ENCODE peak calls at places on chromosomes 7 and 10, in nine cellular contexts. Q, O, K, P, L, F, J, Y and D are unnamed samples.

GRCh38 chr7:46450871-46451270 is 529.8 kb upstream of the IGFBP3 start:
- DNase-seq in K (no peak), O (no peak), J (peak), Q (peak), F (no peak), L (peak), Y (no peak), P (no peak), D (no peak)

GRCh38 chr10:72730462-72730861 is 38.5 kb downstream of the MCU start:
- DNase-seq in K (no peak), Q (peak), L (peak), F (no peak), J (peak), Y (no peak), P (no peak), O (no peak), D (no peak)

GRCh38 chr10:88178758-88179157 is 315.3 kb downstream of the PTEN start:
- DNase-seq in Y (no peak), Q (no peak), O (no peak), P (no peak), J (no peak), L (no peak), F (no peak), K (no peak), D (no peak)

GRCh38 chr7:32583791-32584190 is 88.5 kb downstream of the AVL9 start:
- DNase-seq in O (no peak), Y (peak), P (no peak), F (no peak), L (peak), Q (peak), K (no peak), J (no peak), D (no peak)

GRCh38 chr7:158536871-158537865 is 50.5 kb downstream of the PTPRN2 start:
- DNase-seq in Y (no peak), F (no peak), J (no peak), Q (no peak), L (no peak), O (no peak), K (no peak), P (no peak), D (no peak)

GRCh38 chr7:142770720-142771352 is at the start of gene PRSS2:
- DNase-seq in Y (no peak), J (no peak), Q (no peak), P (no peak), F (no peak), O (no peak), K (no peak), L (no peak), D (no peak)

GRCh38 chr7:50556247-50556976 is 8.8 kb downstream of the DDC start:
- DNase-seq in Y (no peak), L (no peak), P (peak), J (peak), F (peak), Q (no peak), O (no peak), K (peak), D (no peak)

GRCh38 chr7:66380285-66380888 is 175.3 kb downstream of the TPST1 start:
- DNase-seq in F (peak), J (peak), Y (peak), O (no peak), K (no peak), Q (no peak), P (no peak), L (peak), D (no peak)

GRCh38 chr7:479115-479947 is 40.3 kb downstream of the PDGFA start:
- DNase-seq in O (no peak), P (peak), L (no peak), Y (no peak), J (no peak), K (no peak), F (no peak), Q (no peak), D (no peak)

GRCh38 chr7:80644054-80644453 is 5.6 kb downstream of the CD36 start:
- DNase-seq in K (no peak), Y (no peak), F (peak), Q (no peak), J (no peak), O (no peak), P (no peak), L (no peak), D (no peak)

GRCh38 chr7:12893292-12893691 is 205.9 kb downstream of the ARL4A start:
- DNase-seq in Q (no peak), K (no peak), J (peak), Y (no peak), F (peak), P (no peak), O (no peak), L (no peak), D (no peak)

GRCh38 chr7:12890586-12890985 is 203.2 kb downstream of the ARL4A start:
- DNase-seq in L (no peak), J (no peak), P (no peak), Q (no peak), K (no peak), F (no peak), Y (no peak), O (no peak), D (no peak)

GRCh38 chr7:12884856-12885440 is 197.5 kb downstream of the ARL4A start:
- DNase-seq in Q (peak), O (no peak), J (peak), L (peak), P (no peak), Y (no peak), K (no peak), F (no peak), D (no peak)

GRCh38 chr7:12888727-12889126 is 201.3 kb downstream of the ARL4A start:
- DNase-seq in J (peak), L (peak), Q (peak), O (no peak), P (no peak), K (no peak), F (no peak), Y (peak), D (no peak)

GRCh38 chr7:12889391-12889790 is 202.0 kb downstream of the ARL4A start:
- DNase-seq in O (no peak), J (peak), F (no peak), Y (peak), Q (peak), L (no peak), P (no peak), K (no peak), D (no peak)
- TF ChIP-seq CTCF in O (no peak), J (no peak), F (no peak), Y (no peak), Q (no peak), L (no peak), P (no peak), K (no peak), D (no peak)

GRCh38 chr7:43799605-43800004 is 41.1 kb downstream of the BLVRA start:
- DNase-seq in F (peak), Q (no peak), P (no peak), K (no peak), Y (no peak), O (no peak), J (peak), L (no peak), D (no peak)
- TF ChIP-seq CTCF in F (peak), Q (no peak), P (no peak), K (no peak), Y (no peak), O (no peak), J (no peak), L (no peak), D (no peak)

GRCh38 chr7:23544913-23545354 is 13.2 kb upstream of the TRA2A start:
- DNase-seq in P (no peak), K (no peak), L (peak), O (no peak), F (peak), Q (peak), Y (peak), J (peak), D (no peak)
- TF ChIP-seq CTCF in P (no peak), K (peak), L (peak), O (peak), F (peak), Q (peak), Y (peak), J (peak), D (no peak)

DNA sequence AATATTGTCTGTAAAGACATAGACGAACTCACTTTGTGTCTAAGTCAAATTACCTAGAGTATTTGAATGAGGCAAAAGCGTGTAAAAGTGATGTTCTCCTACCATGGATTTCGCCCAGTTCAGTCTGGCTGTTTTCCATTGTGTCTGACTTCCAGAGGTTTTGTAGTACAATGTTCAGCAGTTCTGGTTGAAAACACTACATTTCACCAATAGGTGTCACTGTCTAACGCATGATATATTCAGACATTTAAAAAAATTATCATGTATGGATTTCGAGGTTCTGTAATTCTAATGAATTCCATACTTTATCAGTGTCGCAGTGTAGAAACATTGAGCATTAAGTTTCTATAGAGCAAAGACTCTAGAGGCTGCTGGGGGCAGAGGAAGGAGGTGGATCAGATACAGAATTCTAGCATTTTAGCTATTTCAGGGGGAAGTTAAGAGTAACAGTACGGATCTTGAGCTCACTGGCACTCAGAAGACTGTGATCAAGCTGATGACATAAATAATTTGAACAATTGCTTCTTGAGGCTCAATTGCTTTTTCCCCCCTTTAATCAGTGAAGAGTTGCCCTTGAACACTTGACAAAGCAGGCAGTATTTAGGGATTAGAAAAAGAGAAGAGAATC is 196.9 kb upstream of the RHOBTB1 start:
- DNase-seq in Q (peak), L (peak), F (peak), O (no peak), P (peak), Y (peak), J (peak), K (no peak), D (no peak)
- TF ChIP-seq CTCF in Q (peak), L (peak), F (peak), O (peak), P (peak), Y (peak), J (peak), K (peak), D (no peak)

DNA sequence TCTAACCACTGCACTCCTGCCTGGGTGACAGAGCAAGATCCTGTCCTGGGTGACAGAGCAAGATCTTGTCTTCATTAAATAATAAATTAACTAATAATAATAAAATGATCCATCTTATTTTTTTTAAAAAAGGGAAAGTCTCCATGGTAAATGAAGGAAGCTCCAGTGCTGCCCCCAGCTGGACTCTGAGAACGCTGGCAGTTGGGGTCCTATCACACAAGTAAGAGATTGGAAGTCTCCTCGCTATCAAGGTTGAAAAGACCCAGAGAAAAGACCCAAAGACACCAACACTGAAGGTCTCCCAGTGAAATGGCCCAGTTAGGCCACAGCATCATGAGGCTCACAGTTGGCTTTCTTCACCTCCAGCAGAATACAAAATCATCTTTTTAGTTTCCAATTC is 13.8 kb upstream of the C10orf67 start:
- DNase-seq in K (no peak), O (no peak), F (no peak), L (no peak), Y (peak), J (no peak), Q (no peak), P (no peak), D (no peak)
- TF ChIP-seq CTCF in K (no peak), O (peak), F (no peak), L (peak), Y (peak), J (peak), Q (peak), P (no peak), D (no peak)

GRCh38 chr10:77626266-77626935 is 11.2 kb downstream of the KCNMA1 start:
- DNase-seq in F (no peak), Y (no peak), O (no peak), L (peak), P (peak), J (no peak), Q (peak), K (no peak), D (no peak)
- TF ChIP-seq CTCF in F (no peak), Y (peak), O (no peak), L (no peak), P (no peak), J (no peak), Q (no peak), K (no peak), D (no peak)

GRCh38 chr10:12800302-12800701 is 201.2 kb downstream of the CCDC3 start:
- DNase-seq in Q (no peak), F (no peak), J (no peak), K (no peak), O (no peak), P (no peak), Y (no peak), L (no peak), D (no peak)
- TF ChIP-seq CTCF in Q (peak), F (no peak), J (peak), K (no peak), O (no peak), P (no peak), Y (peak), L (no peak), D (no peak)